ENCODE peak calls at places on chromosome 17, in six cellular contexts. One of them, this sample, is unnamed.

GRCh38 chr17:4163951-4164350 is 21.0 kb downstream of the CYB5D2 start:
- DNase-seq in ACHN: no peak
- DNase-seq in activated naive CD4-positive, alpha-beta T cell treated with anti-CD3 and anti-CD28 coated beads for 36 hours: no peak
- DNase-seq in stimulated activated CD8-positive, alpha-beta memory T cell treated with anti-CD3 and anti-CD28 coated beads, Interleukin-15, amount 100 ng/mL, for 4 hours: no peak
- DNase-seq in iris pigment epithelial cell: peak; percentile 41
- DNase-seq in lung microvascular endothelial cell: no peak
- DNase-seq in this sample: no peak

GRCh38 chr17:40956401-40957254 is 10.1 kb downstream of the KRT39 start:
- DNase-seq in ACHN: no peak
- DNase-seq in activated naive CD4-positive, alpha-beta T cell treated with anti-CD3 and anti-CD28 coated beads for 36 hours: no peak
- DNase-seq in stimulated activated CD8-positive, alpha-beta memory T cell treated with anti-CD3 and anti-CD28 coated beads, Interleukin-15, amount 100 ng/mL, for 4 hours: no peak
- DNase-seq in iris pigment epithelial cell: peak; percentile 99
- DNase-seq in lung microvascular endothelial cell: no peak
- DNase-seq in this sample: no peak

GRCh38 chr17:44320066-44320465 is 4.6 kb downstream of the SLC25A39 start:
- DNase-seq in ACHN: no peak
- DNase-seq in activated naive CD4-positive, alpha-beta T cell treated with anti-CD3 and anti-CD28 coated beads for 36 hours: no peak
- DNase-seq in stimulated activated CD8-positive, alpha-beta memory T cell treated with anti-CD3 and anti-CD28 coated beads, Interleukin-15, amount 100 ng/mL, for 4 hours: no peak
- DNase-seq in iris pigment epithelial cell: no peak
- DNase-seq in lung microvascular endothelial cell: no peak
- DNase-seq in this sample: no peak

GRCh38 chr17:42537156-42537805 is 1.2 kb downstream of the NAGLU start:
- DNase-seq in ACHN: no peak
- DNase-seq in activated naive CD4-positive, alpha-beta T cell treated with anti-CD3 and anti-CD28 coated beads for 36 hours: no peak
- DNase-seq in stimulated activated CD8-positive, alpha-beta memory T cell treated with anti-CD3 and anti-CD28 coated beads, Interleukin-15, amount 100 ng/mL, for 4 hours: no peak
- DNase-seq in iris pigment epithelial cell: no peak
- DNase-seq in lung microvascular endothelial cell: no peak
- DNase-seq in this sample: no peak

GRCh38 chr17:27603446-27603820 is 27.6 kb upstream of the LGALS9 start:
- DNase-seq in ACHN: no peak
- DNase-seq in activated naive CD4-positive, alpha-beta T cell treated with anti-CD3 and anti-CD28 coated beads for 36 hours: no peak
- DNase-seq in stimulated activated CD8-positive, alpha-beta memory T cell treated with anti-CD3 and anti-CD28 coated beads, Interleukin-15, amount 100 ng/mL, for 4 hours: no peak
- DNase-seq in iris pigment epithelial cell: no peak
- DNase-seq in lung microvascular endothelial cell: no peak
- DNase-seq in this sample: no peak

GRCh38 chr17:13967416-13967815 is 101.9 kb upstream of the COX10 start:
- DNase-seq in ACHN: no peak
- DNase-seq in activated naive CD4-positive, alpha-beta T cell treated with anti-CD3 and anti-CD28 coated beads for 36 hours: peak; percentile 5
- DNase-seq in stimulated activated CD8-positive, alpha-beta memory T cell treated with anti-CD3 and anti-CD28 coated beads, Interleukin-15, amount 100 ng/mL, for 4 hours: no peak
- DNase-seq in iris pigment epithelial cell: no peak
- DNase-seq in lung microvascular endothelial cell: no peak
- DNase-seq in this sample: no peak

GRCh38 chr17:77182205-77182604 is 41.4 kb downstream of the SEC14L1 start:
- DNase-seq in ACHN: no peak
- DNase-seq in activated naive CD4-positive, alpha-beta T cell treated with anti-CD3 and anti-CD28 coated beads for 36 hours: peak; percentile 16
- DNase-seq in stimulated activated CD8-positive, alpha-beta memory T cell treated with anti-CD3 and anti-CD28 coated beads, Interleukin-15, amount 100 ng/mL, for 4 hours: no peak
- DNase-seq in iris pigment epithelial cell: no peak
- DNase-seq in lung microvascular endothelial cell: peak; percentile 70
- DNase-seq in this sample: no peak

GRCh38 chr17:55845385-55845784 is 94.5 kb downstream of the PCTP start:
- DNase-seq in ACHN: no peak
- DNase-seq in activated naive CD4-positive, alpha-beta T cell treated with anti-CD3 and anti-CD28 coated beads for 36 hours: peak; percentile 40
- DNase-seq in stimulated activated CD8-positive, alpha-beta memory T cell treated with anti-CD3 and anti-CD28 coated beads, Interleukin-15, amount 100 ng/mL, for 4 hours: no peak
- DNase-seq in iris pigment epithelial cell: peak; percentile 36
- DNase-seq in lung microvascular endothelial cell: peak; percentile 36
- DNase-seq in this sample: peak; percentile 26

GRCh38 chr17:31919802-31920525 is 16.8 kb upstream of the SUZ12 start:
- DNase-seq in ACHN: no peak
- DNase-seq in activated naive CD4-positive, alpha-beta T cell treated with anti-CD3 and anti-CD28 coated beads for 36 hours: peak; percentile 61
- DNase-seq in stimulated activated CD8-positive, alpha-beta memory T cell treated with anti-CD3 and anti-CD28 coated beads, Interleukin-15, amount 100 ng/mL, for 4 hours: no peak
- DNase-seq in iris pigment epithelial cell: peak; percentile 69
- DNase-seq in lung microvascular endothelial cell: no peak
- DNase-seq in this sample: no peak

GRCh38 chr17:63120406-63120805 is 154.4 kb downstream of the TANC2 start:
- DNase-seq in ACHN: no peak
- DNase-seq in activated naive CD4-positive, alpha-beta T cell treated with anti-CD3 and anti-CD28 coated beads for 36 hours: no peak
- DNase-seq in stimulated activated CD8-positive, alpha-beta memory T cell treated with anti-CD3 and anti-CD28 coated beads, Interleukin-15, amount 100 ng/mL, for 4 hours: no peak
- DNase-seq in iris pigment epithelial cell: peak; percentile 66
- DNase-seq in lung microvascular endothelial cell: no peak
- DNase-seq in this sample: no peak

GRCh38 chr17:76027159-76027839 is at the start of gene EVPL:
- DNase-seq in ACHN: peak; percentile 83
- DNase-seq in activated naive CD4-positive, alpha-beta T cell treated with anti-CD3 and anti-CD28 coated beads for 36 hours: no peak
- DNase-seq in stimulated activated CD8-positive, alpha-beta memory T cell treated with anti-CD3 and anti-CD28 coated beads, Interleukin-15, amount 100 ng/mL, for 4 hours: no peak
- DNase-seq in iris pigment epithelial cell: no peak
- DNase-seq in lung microvascular endothelial cell: no peak
- DNase-seq in this sample: no peak

GRCh38 chr17:64343833-64344637 is 46.6 kb downstream of the PECAM1 start:
- DNase-seq in ACHN: no peak
- DNase-seq in activated naive CD4-positive, alpha-beta T cell treated with anti-CD3 and anti-CD28 coated beads for 36 hours: peak; percentile 63
- DNase-seq in stimulated activated CD8-positive, alpha-beta memory T cell treated with anti-CD3 and anti-CD28 coated beads, Interleukin-15, amount 100 ng/mL, for 4 hours: no peak
- DNase-seq in iris pigment epithelial cell: peak; percentile 89
- DNase-seq in lung microvascular endothelial cell: peak; percentile 96
- DNase-seq in this sample: no peak

GRCh38 chr17:37191219-37191618 is 184.6 kb upstream of the C17orf78 start:
- DNase-seq in ACHN: no peak
- DNase-seq in activated naive CD4-positive, alpha-beta T cell treated with anti-CD3 and anti-CD28 coated beads for 36 hours: no peak
- DNase-seq in stimulated activated CD8-positive, alpha-beta memory T cell treated with anti-CD3 and anti-CD28 coated beads, Interleukin-15, amount 100 ng/mL, for 4 hours: no peak
- DNase-seq in iris pigment epithelial cell: peak; percentile 79
- DNase-seq in lung microvascular endothelial cell: no peak
- DNase-seq in this sample: no peak

GRCh38 chr17:56545056-56545455 is 48.4 kb upstream of the NOG start:
- DNase-seq in ACHN: no peak
- DNase-seq in activated naive CD4-positive, alpha-beta T cell treated with anti-CD3 and anti-CD28 coated beads for 36 hours: no peak
- DNase-seq in stimulated activated CD8-positive, alpha-beta memory T cell treated with anti-CD3 and anti-CD28 coated beads, Interleukin-15, amount 100 ng/mL, for 4 hours: no peak
- DNase-seq in iris pigment epithelial cell: no peak
- DNase-seq in lung microvascular endothelial cell: no peak
- DNase-seq in this sample: no peak

GRCh38 chr17:41962768-41963434 is 3.7 kb upstream of the CNP start:
- DNase-seq in ACHN: peak; percentile 64
- DNase-seq in activated naive CD4-positive, alpha-beta T cell treated with anti-CD3 and anti-CD28 coated beads for 36 hours: peak; percentile 83
- DNase-seq in stimulated activated CD8-positive, alpha-beta memory T cell treated with anti-CD3 and anti-CD28 coated beads, Interleukin-15, amount 100 ng/mL, for 4 hours: peak; percentile 40
- DNase-seq in iris pigment epithelial cell: peak; percentile 52
- DNase-seq in lung microvascular endothelial cell: peak; percentile 78
- DNase-seq in this sample: peak; percentile 82

GRCh38 chr17:2406271-2406902 is 5.5 kb upstream of the MNT start:
- DNase-seq in ACHN: no peak
- DNase-seq in activated naive CD4-positive, alpha-beta T cell treated with anti-CD3 and anti-CD28 coated beads for 36 hours: no peak
- DNase-seq in stimulated activated CD8-positive, alpha-beta memory T cell treated with anti-CD3 and anti-CD28 coated beads, Interleukin-15, amount 100 ng/mL, for 4 hours: no peak
- DNase-seq in iris pigment epithelial cell: no peak
- DNase-seq in lung microvascular endothelial cell: no peak
- DNase-seq in this sample: no peak

GRCh38 chr17:28293994-28294393 is 25.0 kb upstream of the TMEM97 start:
- DNase-seq in ACHN: no peak
- DNase-seq in activated naive CD4-positive, alpha-beta T cell treated with anti-CD3 and anti-CD28 coated beads for 36 hours: no peak
- DNase-seq in stimulated activated CD8-positive, alpha-beta memory T cell treated with anti-CD3 and anti-CD28 coated beads, Interleukin-15, amount 100 ng/mL, for 4 hours: no peak
- DNase-seq in iris pigment epithelial cell: no peak
- DNase-seq in lung microvascular endothelial cell: no peak
- DNase-seq in this sample: no peak

GRCh38 chr17:2171725-2172446 is 117.0 kb downstream of the HIC1 start:
- DNase-seq in ACHN: peak; percentile 61
- DNase-seq in activated naive CD4-positive, alpha-beta T cell treated with anti-CD3 and anti-CD28 coated beads for 36 hours: no peak
- DNase-seq in stimulated activated CD8-positive, alpha-beta memory T cell treated with anti-CD3 and anti-CD28 coated beads, Interleukin-15, amount 100 ng/mL, for 4 hours: no peak
- DNase-seq in iris pigment epithelial cell: peak; percentile 99
- DNase-seq in lung microvascular endothelial cell: peak; percentile 98
- DNase-seq in this sample: no peak

GRCh38 chr17:56592487-56593072 is 919 bp upstream of the NOG start:
- DNase-seq in ACHN: peak; percentile 70
- DNase-seq in activated naive CD4-positive, alpha-beta T cell treated with anti-CD3 and anti-CD28 coated beads for 36 hours: peak; percentile 66
- DNase-seq in stimulated activated CD8-positive, alpha-beta memory T cell treated with anti-CD3 and anti-CD28 coated beads, Interleukin-15, amount 100 ng/mL, for 4 hours: peak; percentile 37
- DNase-seq in iris pigment epithelial cell: peak; percentile 56
- DNase-seq in lung microvascular endothelial cell: peak; percentile 70
- DNase-seq in this sample: peak; percentile 66

GRCh38 chr17:50636145-50636803 is 1.6 kb downstream of the ABCC3 start:
- DNase-seq in ACHN: no peak
- DNase-seq in activated naive CD4-positive, alpha-beta T cell treated with anti-CD3 and anti-CD28 coated beads for 36 hours: no peak
- DNase-seq in stimulated activated CD8-positive, alpha-beta memory T cell treated with anti-CD3 and anti-CD28 coated beads, Interleukin-15, amount 100 ng/mL, for 4 hours: no peak
- DNase-seq in iris pigment epithelial cell: no peak
- DNase-seq in lung microvascular endothelial cell: no peak
- DNase-seq in this sample: no peak

GRCh38 chr17:45357364-45357997 is 40.7 kb upstream of the MAP3K14 start:
- DNase-seq in ACHN: no peak
- DNase-seq in activated naive CD4-positive, alpha-beta T cell treated with anti-CD3 and anti-CD28 coated beads for 36 hours: no peak
- DNase-seq in stimulated activated CD8-positive, alpha-beta memory T cell treated with anti-CD3 and anti-CD28 coated beads, Interleukin-15, amount 100 ng/mL, for 4 hours: no peak
- DNase-seq in iris pigment epithelial cell: no peak
- DNase-seq in lung microvascular endothelial cell: no peak
- DNase-seq in this sample: no peak

GRCh38 chr17:36877774-36878173 is 59.5 kb upstream of the LHX1 start:
- DNase-seq in ACHN: no peak
- DNase-seq in activated naive CD4-positive, alpha-beta T cell treated with anti-CD3 and anti-CD28 coated beads for 36 hours: no peak
- DNase-seq in stimulated activated CD8-positive, alpha-beta memory T cell treated with anti-CD3 and anti-CD28 coated beads, Interleukin-15, amount 100 ng/mL, for 4 hours: no peak
- DNase-seq in iris pigment epithelial cell: peak; percentile 45
- DNase-seq in lung microvascular endothelial cell: no peak
- DNase-seq in this sample: no peak

GRCh38 chr17:81664051-81664470 is 2.3 kb downstream of the OXLD1 start:
- DNase-seq in ACHN: no peak
- DNase-seq in activated naive CD4-positive, alpha-beta T cell treated with anti-CD3 and anti-CD28 coated beads for 36 hours: peak; percentile 20
- DNase-seq in stimulated activated CD8-positive, alpha-beta memory T cell treated with anti-CD3 and anti-CD28 coated beads, Interleukin-15, amount 100 ng/mL, for 4 hours: no peak
- DNase-seq in iris pigment epithelial cell: no peak
- DNase-seq in lung microvascular endothelial cell: no peak
- DNase-seq in this sample: no peak

GRCh38 chr17:10610821-10611323 is 46.2 kb downstream of the MYH3 start:
- DNase-seq in ACHN: no peak
- DNase-seq in activated naive CD4-positive, alpha-beta T cell treated with anti-CD3 and anti-CD28 coated beads for 36 hours: no peak
- DNase-seq in stimulated activated CD8-positive, alpha-beta memory T cell treated with anti-CD3 and anti-CD28 coated beads, Interleukin-15, amount 100 ng/mL, for 4 hours: no peak
- DNase-seq in iris pigment epithelial cell: no peak
- DNase-seq in lung microvascular endothelial cell: no peak
- DNase-seq in this sample: no peak

GRCh38 chr17:40018211-40019121 is 3.2 kb downstream of the CSF3 start:
- DNase-seq in ACHN: no peak
- DNase-seq in activated naive CD4-positive, alpha-beta T cell treated with anti-CD3 and anti-CD28 coated beads for 36 hours: no peak
- DNase-seq in stimulated activated CD8-positive, alpha-beta memory T cell treated with anti-CD3 and anti-CD28 coated beads, Interleukin-15, amount 100 ng/mL, for 4 hours: no peak
- DNase-seq in iris pigment epithelial cell: no peak
- DNase-seq in lung microvascular endothelial cell: peak; percentile 24
- DNase-seq in this sample: no peak

GRCh38 chr17:46178550-46179198 is 14.6 kb downstream of the KANSL1 start:
- DNase-seq in ACHN: no peak
- DNase-seq in activated naive CD4-positive, alpha-beta T cell treated with anti-CD3 and anti-CD28 coated beads for 36 hours: no peak
- DNase-seq in stimulated activated CD8-positive, alpha-beta memory T cell treated with anti-CD3 and anti-CD28 coated beads, Interleukin-15, amount 100 ng/mL, for 4 hours: no peak
- DNase-seq in iris pigment epithelial cell: peak; percentile 78
- DNase-seq in lung microvascular endothelial cell: no peak
- DNase-seq in this sample: no peak

GRCh38 chr17:79721993-79722671 is 8.6 kb upstream of the ENPP7 start:
- DNase-seq in ACHN: peak; percentile 37
- DNase-seq in activated naive CD4-positive, alpha-beta T cell treated with anti-CD3 and anti-CD28 coated beads for 36 hours: no peak
- DNase-seq in stimulated activated CD8-positive, alpha-beta memory T cell treated with anti-CD3 and anti-CD28 coated beads, Interleukin-15, amount 100 ng/mL, for 4 hours: no peak
- DNase-seq in iris pigment epithelial cell: peak; percentile 8
- DNase-seq in lung microvascular endothelial cell: peak; percentile 37
- DNase-seq in this sample: no peak

GRCh38 chr17:32551186-32551955 is 64.6 kb downstream of the CDK5R1 start:
- DNase-seq in ACHN: peak; percentile 45
- DNase-seq in activated naive CD4-positive, alpha-beta T cell treated with anti-CD3 and anti-CD28 coated beads for 36 hours: peak; percentile 22
- DNase-seq in stimulated activated CD8-positive, alpha-beta memory T cell treated with anti-CD3 and anti-CD28 coated beads, Interleukin-15, amount 100 ng/mL, for 4 hours: no peak
- DNase-seq in iris pigment epithelial cell: peak; percentile 82
- DNase-seq in lung microvascular endothelial cell: peak; percentile 12
- DNase-seq in this sample: peak; percentile 49

This sample was measured in activated CD8-positive, alpha-beta T cell treated with anti-CD3 and anti-CD28 coated beads, Interleukin-2, amount 10 ng/mL, durations not matched to agents 7 days and 5 days.